ENCODE peak calls at places on chromosomes 11 and 22, in four cellular contexts. X, C, T and P are unnamed samples.

GRCh38 chr22:45639747-45640102 is 31.9 kb upstream of the ATXN10 start:
- DNase-seq in T (no peak), X (no peak), C (no peak), P (no peak)

GRCh38 chr11:66734215-66734614 is 5.2 kb upstream of the SPTBN2 start:
- DNase-seq in T (no peak), X (no peak), C (no peak), P (no peak)

GRCh38 chr11:48025293-48025982 is 45.1 kb downstream of the PTPRJ start:
- DNase-seq in T (no peak), X (no peak), C (no peak), P (no peak)

GRCh38 chr11:2249191-2249916 is 21.0 kb downstream of the ASCL2 start:
- DNase-seq in T (no peak), C (no peak), X (no peak), P (no peak)

GRCh38 chr11:7495997-7496545 is 10.8 kb downstream of the OLFML1 start:
- DNase-seq in X (peak), T (no peak), C (no peak), P (no peak)

GRCh38 chr22:32448980-32449379 is 15.3 kb downstream of the BPIFC start:
- DNase-seq in X (no peak), C (no peak), T (no peak), P (no peak)

GRCh38 chr11:124482362-124483147 is 37.1 kb upstream of the OR8B8 start:
- DNase-seq in T (no peak), X (no peak), C (no peak), P (no peak)

GRCh38 chr11:1650034-1650917 is 20.7 kb downstream of the KRTAP5-5 start:
- DNase-seq in X (no peak), T (no peak), C (no peak), P (no peak)

GRCh38 chr11:103397369-103397768 is 288.1 kb downstream of the DYNC2H1 start:
- DNase-seq in C (no peak), X (no peak), T (no peak), P (no peak)

GRCh38 chr11:130655308-130655707 is 206.9 kb downstream of the ADAMTS15 start:
- DNase-seq in X (no peak), C (no peak), T (no peak), P (no peak)

GRCh38 chr22:20531404-20532181 is 24.2 kb downstream of the MED15 start:
- DNase-seq in X (no peak), C (no peak), T (no peak), P (no peak)

GRCh38 chr11:125201525-125202121 is 37.1 kb downstream of the PKNOX2 start:
- DNase-seq in X (no peak), T (no peak), C (no peak), P (no peak)

GRCh38 chr22:24440270-24440717 is 12.9 kb downstream of the ADORA2A start:
- DNase-seq in T (no peak), C (no peak), X (no peak), P (no peak)

GRCh38 chr11:106998126-106998525 is 20.1 kb downstream of the GUCY1A2 start:
- DNase-seq in T (peak), X (no peak), C (no peak), P (peak)

GRCh38 chr11:3341298-3341697 is 37.6 kb downstream of the ZNF195 start:
- DNase-seq in C (no peak), T (no peak), X (peak), P (peak)

GRCh38 chr11:17563961-17564686 is 17.1 kb downstream of the OTOG start:
- DNase-seq in T (no peak), C (no peak), X (no peak), P (no peak)

GRCh38 chr22:44400763-44401060 is 88.0 kb upstream of the SHISAL1 start:
- DNase-seq in X (no peak), T (no peak), C (no peak), P (no peak)

GRCh38 chr11:27431808-27432207 is 40.8 kb downstream of the LGR4 start:
- DNase-seq in C (no peak), T (no peak), X (no peak), P (no peak)

GRCh38 chr22:29344137-29344536 is 28.6 kb upstream of the RASL10A start:
- DNase-seq in C (no peak), X (no peak), T (peak), P (peak)

GRCh38 chr11:115455606-115456005 is 48.6 kb downstream of the CADM1 start:
- DNase-seq in X (no peak), C (no peak), T (no peak), P (no peak)

GRCh38 chr22:19223617-19224016 is 45.1 kb upstream of the SLC25A1 start:
- DNase-seq in C (no peak), T (no peak), X (no peak), P (no peak)

GRCh38 chr11:7666292-7666866 is 6.9 kb downstream of the CYB5R2 start:
- DNase-seq in X (no peak), C (no peak), T (no peak), P (no peak)

GRCh38 chr11:13336246-13336873 is 58.8 kb downstream of the BMAL1 start:
- DNase-seq in T (no peak), X (no peak), C (no peak), P (no peak)

GRCh38 chr22:45497268-45497667 is 5.4 kb upstream of the FBLN1 start:
- DNase-seq in T (no peak), C (no peak), X (no peak), P (no peak)

GRCh38 chr22:42919199-42919598 is 62.1 kb upstream of the ARFGAP3 start:
- DNase-seq in T (no peak), X (peak), C (no peak), P (no peak)

GRCh38 chr11:46669606-46670243 is 30.7 kb downstream of the ARHGAP1 start:
- DNase-seq in T (no peak), C (no peak), X (no peak), P (no peak)

GRCh38 chr11:132943737-132944556 is 588.4 kb downstream of the OPCML start:
- DNase-seq in X (no peak), C (no peak), T (no peak), P (no peak)

GRCh38 chr11:68008381-68009337 is 1.5 kb upstream of the ALDH3B1 start:
- DNase-seq in X (no peak), T (no peak), C (no peak), P (no peak)

GRCh38 chr22:30457964-30458363 is 13.9 kb downstream of the SEC14L3 start:
- DNase-seq in T (no peak), X (no peak), C (no peak), P (no peak)

GRCh38 chr11:113435190-113435968 is 39.8 kb downstream of the DRD2 start:
- DNase-seq in X (no peak), T (no peak), C (no peak), P (no peak)

GRCh38 chr11:99773646-99774045 is 752.9 kb downstream of the CNTN5 start:
- DNase-seq in X (no peak), C (no peak), T (no peak), P (no peak)

GRCh38 chr11:88656960-88657738 is 319.6 kb upstream of the CTSC start:
- DNase-seq in T (no peak), X (no peak), C (no peak), P (no peak)

GRCh38 chr22:37304595-37305343 is 22.5 kb downstream of the CYTH4 start:
- DNase-seq in C (no peak), X (no peak), T (no peak), P (no peak)

GRCh38 chr11:63614136-63614664 is at the start of gene PLAAT3:
- DNase-seq in X (peak), T (no peak), C (peak), P (no peak)

GRCh38 chr11:774873-775592 is 2.3 kb downstream of the GATD1 start:
- DNase-seq in T (no peak), C (no peak), X (no peak), P (no peak)

GRCh38 chr11:2949920-2950319 is 20.7 kb upstream of the PHLDA2 start:
- DNase-seq in C (no peak), X (no peak), T (no peak), P (no peak)

DNA sequence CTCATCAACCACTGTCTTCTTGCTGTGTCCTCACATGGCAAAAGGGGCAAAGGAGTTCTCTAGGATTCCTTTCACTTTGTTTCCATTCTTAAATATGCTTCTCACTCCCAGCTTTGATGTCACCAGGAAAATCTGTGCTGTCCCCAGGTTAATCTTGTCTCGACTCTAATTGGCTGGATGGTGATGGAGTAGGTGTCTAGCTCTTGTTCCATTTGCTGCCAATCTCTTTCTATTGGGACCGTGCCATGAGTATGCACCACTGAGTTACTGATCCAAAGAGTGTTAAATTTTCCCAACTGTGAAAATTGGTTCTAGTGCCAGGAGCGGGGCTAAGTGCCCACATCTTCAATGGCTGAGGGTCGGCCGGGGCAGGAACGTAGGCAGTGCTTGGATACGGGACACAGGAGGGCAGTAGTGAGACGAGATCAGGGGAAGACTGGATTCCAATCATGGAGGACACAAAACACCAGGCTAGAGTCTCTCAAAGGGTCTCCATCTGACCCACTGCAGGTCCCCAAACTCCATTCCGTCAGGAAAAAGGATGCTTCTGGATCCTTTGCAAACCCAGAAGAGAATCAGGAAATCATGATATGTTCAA is 47.7 kb upstream of the CSNK2A3 start:
- DNase-seq in T (no peak), X (peak), C (no peak), P (no peak)
- TF ChIP-seq CTCF in T (peak), X (peak), C (peak), P (peak)

DNA sequence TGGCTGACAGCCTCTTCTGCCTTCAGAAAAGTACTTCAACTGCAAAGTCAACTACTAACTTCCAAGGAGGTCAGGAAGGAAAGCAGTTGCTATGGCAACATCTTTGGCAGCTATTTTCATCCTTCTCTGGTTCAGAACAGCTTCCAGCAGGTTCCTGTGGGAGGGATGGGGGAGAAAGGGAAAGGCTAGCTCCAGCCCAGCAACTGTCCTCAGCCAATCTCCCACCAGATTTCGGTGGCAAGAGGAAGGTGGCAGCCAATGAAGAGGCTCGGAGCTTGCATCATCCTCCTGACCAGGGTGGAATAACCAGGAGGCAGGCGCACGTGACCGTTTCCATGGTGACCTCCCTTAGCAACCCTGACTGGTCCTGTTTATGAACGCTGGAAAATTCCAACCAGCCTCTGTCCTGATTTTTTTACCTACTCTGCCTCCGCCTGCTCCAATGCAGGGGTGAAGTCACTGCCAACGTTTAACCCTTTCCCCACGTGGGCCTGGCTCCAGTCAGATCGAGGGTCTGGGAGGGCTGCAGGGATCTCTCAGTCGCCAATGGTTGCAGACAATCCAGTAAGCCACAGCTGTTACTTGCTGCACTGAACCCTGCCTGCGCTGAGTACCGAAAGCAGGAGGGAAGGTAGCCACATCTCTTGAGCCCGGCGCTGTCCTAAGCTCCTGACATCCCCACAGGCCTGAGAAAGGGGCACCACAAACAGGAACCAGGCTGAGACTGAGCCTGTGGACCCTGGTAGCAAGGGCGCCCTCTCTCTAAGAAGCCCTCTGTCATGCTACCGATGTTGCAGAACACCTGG is 11.2 kb upstream of the MALAT1 start:
- DNase-seq in T (peak), C (peak), X (peak), P (peak)
- TF ChIP-seq CTCF in T (no peak), C (no peak), X (peak), P (no peak)

DNA sequence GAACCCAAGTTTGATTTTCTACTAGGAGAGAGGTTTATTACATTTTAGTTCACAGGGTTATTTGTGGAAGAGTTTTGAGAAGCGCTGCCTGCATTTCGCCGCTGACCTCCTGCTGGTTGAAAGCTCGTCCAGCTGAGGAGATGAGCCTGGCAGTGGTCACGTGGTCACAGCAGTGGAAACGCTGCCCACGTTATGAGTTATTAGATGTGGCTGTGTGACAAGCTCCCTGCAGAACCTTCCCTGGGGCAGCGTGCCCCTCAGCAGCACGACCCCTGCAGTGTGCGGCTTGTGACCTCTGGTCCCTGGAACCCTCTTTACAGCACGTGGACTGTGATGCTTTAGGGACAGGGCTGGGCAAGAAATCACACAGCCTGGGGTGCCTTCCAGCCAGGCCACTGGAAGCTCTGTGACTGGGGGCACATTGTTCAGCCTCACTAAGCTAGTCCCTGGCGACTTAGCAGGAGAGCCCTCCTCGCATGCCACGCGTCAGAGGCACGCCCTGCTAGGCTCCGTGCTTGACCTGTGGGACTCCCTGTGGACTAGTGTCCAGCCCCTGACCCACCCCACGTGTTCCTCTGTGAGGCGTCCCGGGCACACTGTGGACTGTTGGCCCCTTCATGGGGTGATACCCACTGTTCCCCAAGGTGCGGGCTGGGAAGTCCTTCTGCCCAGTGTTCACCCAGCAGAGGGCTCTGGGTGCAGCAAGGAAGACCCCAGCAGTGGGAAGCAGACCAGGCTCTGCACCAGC is 349.4 kb downstream of the TBC1D22A start:
- DNase-seq in X (no peak), T (no peak), C (no peak), P (no peak)
- TF ChIP-seq CTCF in X (no peak), T (no peak), C (no peak), P (no peak)

GRCh38 chr11:75073459-75074190 is 23.1 kb downstream of the OR2AT4 start:
- DNase-seq in C (no peak), T (no peak), X (no peak), P (no peak)
- TF ChIP-seq CTCF in C (peak), T (peak), X (no peak), P (no peak)

GRCh38 chr22:46653596-46653995 is 33.4 kb downstream of the GRAMD4 start:
- DNase-seq in X (peak), T (no peak), C (no peak), P (no peak)

GRCh38 chr22:46652930-46653331 is 32.7 kb downstream of the GRAMD4 start:
- DNase-seq in X (no peak), C (no peak), T (no peak), P (no peak)

GRCh38 chr22:46651316-46651715 is 31.1 kb downstream of the GRAMD4 start:
- DNase-seq in T (no peak), X (no peak), C (no peak), P (no peak)

GRCh38 chr22:46650078-46650810 is 30.1 kb downstream of the GRAMD4 start:
- DNase-seq in X (no peak), C (no peak), T (no peak), P (no peak)

DNA sequence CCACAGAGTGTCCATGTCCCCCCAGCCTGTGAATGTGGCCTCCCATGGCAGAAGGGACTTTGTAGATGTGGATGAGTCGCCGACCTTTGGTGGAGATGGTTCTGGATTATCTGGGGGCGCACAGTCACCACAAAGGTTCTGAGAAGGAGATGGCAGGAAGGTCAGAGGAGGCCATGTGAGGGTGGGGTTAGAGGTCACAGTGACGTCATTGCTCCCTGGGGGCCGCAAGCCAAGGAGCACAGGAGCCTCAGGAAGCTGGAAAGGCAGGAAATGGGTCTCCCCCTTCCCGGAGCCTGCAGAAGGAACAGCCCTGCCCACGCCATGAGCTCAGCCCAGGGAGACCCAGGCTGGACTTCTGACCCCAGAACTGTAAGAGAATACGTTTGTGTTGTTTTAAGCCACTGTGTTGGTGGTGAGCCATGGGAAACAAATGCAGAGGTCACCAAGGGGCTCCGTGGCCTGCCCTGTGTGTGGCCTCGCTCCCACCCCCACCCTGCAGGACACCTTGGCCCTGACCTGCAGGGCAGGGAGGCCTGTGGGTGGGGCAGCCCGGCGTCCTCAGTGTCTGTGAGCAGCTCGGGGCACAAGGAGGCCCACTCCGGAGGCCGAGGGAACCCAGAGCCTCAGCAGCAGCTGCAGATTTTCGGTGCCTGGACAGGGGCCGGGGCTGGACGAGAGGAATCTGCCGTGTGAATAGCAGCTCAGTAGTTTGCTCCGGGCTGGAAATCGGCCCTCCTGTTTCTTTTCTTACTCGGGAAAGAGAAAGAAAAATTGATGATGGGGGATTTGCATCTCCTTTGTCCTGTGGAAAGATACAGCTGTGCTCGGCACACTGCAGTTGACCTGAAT is 32.1 kb downstream of the GRAMD4 start:
- DNase-seq in T (no peak), C (no peak), X (no peak), P (no peak)
- TF ChIP-seq CTCF in T (no peak), C (no peak), X (no peak), P (no peak)

GRCh38 chr11:61617515-61617914 is 36.6 kb upstream of the SYT7 start:
- DNase-seq in C (no peak), T (no peak), X (no peak), P (no peak)
- TF ChIP-seq CTCF in C (peak), T (peak), X (no peak), P (no peak)

DNA sequence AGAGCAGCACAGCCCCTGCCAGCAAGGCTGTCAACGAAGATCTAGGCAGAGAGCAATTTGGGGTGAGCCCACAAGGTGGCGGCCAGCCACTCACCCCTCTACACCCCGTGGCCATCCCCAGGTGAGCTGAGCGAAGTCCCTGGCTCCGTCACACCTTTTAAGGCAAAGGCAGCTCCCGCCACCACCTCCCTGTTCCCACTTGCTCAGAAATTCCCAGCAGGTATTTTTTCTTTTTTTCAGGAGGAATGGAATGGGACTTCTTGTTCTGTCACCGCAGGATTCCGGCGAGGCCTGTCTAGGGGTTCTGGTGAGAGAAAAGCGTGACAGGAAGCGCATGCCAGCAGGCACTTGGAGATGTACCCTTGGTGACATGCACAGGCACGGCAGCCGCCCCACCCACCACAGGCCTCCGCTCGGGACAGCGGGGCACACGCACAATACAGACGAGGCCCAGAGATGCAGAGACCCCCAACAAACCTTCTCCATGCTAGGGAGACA is 10.0 kb downstream of the RPL3 start:
- DNase-seq in X (no peak), C (no peak), T (no peak), P (no peak)
- TF ChIP-seq CTCF in X (no peak), C (peak), T (peak), P (peak)

GRCh38 chr11:120079750-120080610 is 57.9 kb downstream of the TRIM29 start:
- DNase-seq in C (no peak), X (no peak), T (no peak), P (no peak)
- TF ChIP-seq CTCF in C (no peak), X (peak), T (peak), P (peak)

DNA sequence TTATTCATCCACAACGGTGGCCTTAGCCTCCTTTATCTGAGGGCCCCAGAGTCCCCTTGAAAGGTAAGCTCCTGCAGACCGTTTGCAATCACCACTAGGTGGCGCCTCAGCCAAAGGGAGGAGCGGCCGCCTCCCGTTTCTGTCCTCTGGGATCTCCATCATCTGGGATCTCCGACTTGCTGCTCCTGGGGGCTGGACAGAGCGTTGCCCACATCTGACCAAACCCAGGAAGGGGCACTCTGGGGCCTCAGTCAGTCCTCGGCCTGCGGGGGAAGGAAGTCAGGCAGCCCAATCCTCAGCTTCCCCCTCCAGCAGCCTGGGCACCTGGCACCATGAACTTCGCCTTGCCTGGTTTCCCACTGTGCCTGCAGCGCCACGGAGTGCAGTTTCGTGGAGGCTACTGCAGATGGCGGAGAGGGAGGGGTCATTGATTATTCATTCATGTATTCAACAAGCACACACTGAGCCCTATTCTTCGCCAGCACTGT is 23.5 kb downstream of the TP53I11 start:
- DNase-seq in C (peak), T (no peak), X (peak), P (peak)
- TF ChIP-seq CTCF in C (peak), T (peak), X (peak), P (peak)